ENCODE peak calls at places on chromosome 22, in nine cellular contexts. R is SK-N-SH, F is ovary, D is cardiac fibroblast, K is fibroblast of the aortic adventitia, P is colonic mucosa, X is right lobe of liver, I is iPS DF 6.9, B is thoracic aorta. L is an unnamed sample.

GRCh38 chr22:50529416-50530279 is at the start of gene TYMP:
- DNase-seq in R (no peak), F (no peak), D (no peak), K (peak; percentile 29), P (peak; percentile 83), X (peak; percentile 92), I (no peak), B (no peak), L (peak; percentile 93)

GRCh38 chr22:24977370-24978230 is 25.1 kb downstream of the KIAA1671 start:
- DNase-seq in R (no peak), F (peak; percentile 80), D (peak; percentile 29), K (peak; percentile 38), P (peak; percentile 72), X (peak; percentile 58), I (no peak), B (no peak), L (peak; percentile 92)

GRCh38 chr22:36032611-36033010 is 4.0 kb upstream of the RBFOX2 start:
- DNase-seq in R (no peak), F (no peak), D (no peak), K (no peak), P (no peak), X (no peak), I (no peak), B (no peak), L (no peak)

GRCh38 chr22:48864748-48865147 is 962.9 kb downstream of the BRD1 start:
- DNase-seq in R (no peak), F (no peak), D (no peak), K (no peak), P (no peak), X (no peak), I (no peak), B (no peak), L (peak; percentile 18)

GRCh38 chr22:19115628-19116027 is 6.6 kb downstream of the DGCR2 start:
- DNase-seq in R (no peak), F (no peak), D (no peak), K (no peak), P (no peak), X (no peak), I (no peak), B (no peak), L (no peak)

GRCh38 chr22:38007330-38007902 is 23.1 kb upstream of the SOX10 start:
- DNase-seq in R (no peak), F (no peak), D (no peak), K (no peak), P (no peak), X (no peak), I (no peak), B (no peak), L (no peak)

GRCh38 chr22:20223421-20224245 is 44.5 kb downstream of the RTN4R start:
- DNase-seq in R (no peak), F (no peak), D (no peak), K (no peak), P (no peak), X (no peak), I (no peak), B (no peak), L (no peak)

GRCh38 chr22:46522743-46523300 is 14.6 kb downstream of the CELSR1 start:
- DNase-seq in R (no peak), F (no peak), D (no peak), K (no peak), P (no peak), X (no peak), I (no peak), B (no peak), L (no peak)

GRCh38 chr22:46791201-46791731 is 28.8 kb downstream of the TBC1D22A start:
- DNase-seq in R (no peak), F (no peak), D (peak; percentile 77), K (peak; percentile 59), P (no peak), X (no peak), I (no peak), B (no peak), L (peak; percentile 62)

GRCh38 chr22:25496396-25497064 is 67.9 kb upstream of the GRK3 start:
- DNase-seq in R (no peak), F (no peak), D (no peak), K (no peak), P (no peak), X (no peak), I (no peak), B (no peak), L (no peak)

GRCh38 chr22:25002241-25002985 is 49.9 kb downstream of the KIAA1671 start:
- DNase-seq in R (no peak), F (no peak), D (no peak), K (no peak), P (no peak), X (no peak), I (no peak), B (no peak), L (no peak)

GRCh38 chr22:29503811-29504372 is 23.9 kb downstream of the NEFH start:
- DNase-seq in R (no peak), F (peak; percentile 59), D (peak; percentile 77), K (peak; percentile 78), P (peak; percentile 29), X (peak; percentile 37), I (no peak), B (no peak), L (peak; percentile 52)

GRCh38 chr22:49826603-49827306 is 918 bp downstream of the BRD1 start:
- DNase-seq in R (peak; percentile 66), F (peak; percentile 81), D (peak; percentile 41), K (peak; percentile 53), P (peak; percentile 47), X (peak; percentile 61), I (no peak), B (no peak), L (peak; percentile 83)

GRCh38 chr22:19407649-19408606 is 23.6 kb downstream of the HIRA start:
- DNase-seq in R (peak; percentile 76), F (peak; percentile 54), D (peak; percentile 16), K (peak; percentile 76), P (peak; percentile 24), X (no peak), I (no peak), B (no peak), L (no peak)

GRCh38 chr22:48496987-48497650 is 1330.6 kb downstream of the BRD1 start:
- DNase-seq in R (no peak), F (no peak), D (no peak), K (no peak), P (no peak), X (no peak), I (no peak), B (no peak), L (peak; percentile 24)

GRCh38 chr22:35344956-35345690 is 35.8 kb upstream of the HMOX1 start:
- DNase-seq in R (no peak), F (no peak), D (no peak), K (no peak), P (no peak), X (no peak), I (no peak), B (no peak), L (no peak)

GRCh38 chr22:27796118-27796517 is 5.4 kb downstream of the MN1 start:
- DNase-seq in R (no peak), F (no peak), D (no peak), K (no peak), P (no peak), X (no peak), I (no peak), B (no peak), L (no peak)
- H3K4me3 ChIP-seq in R (no peak overlapping the region), F (no peak overlapping the region), D (peak overlapping the region; percentile 33), K (peak overlapping the region; percentile 83), P (no peak overlapping the region), X (no peak overlapping the region), I (no peak overlapping the region), B (peak overlapping the region; percentile 84), L (peak overlapping the region; percentile 25)

GRCh38 chr22:42688914-42689275 is 31.8 kb downstream of the A4GALT start:
- DNase-seq in R (no peak), F (no peak), D (no peak), K (no peak), P (no peak), X (no peak), I (no peak), B (no peak), L (no peak)
- H3K4me3 ChIP-seq in R (no peak overlapping the region), F (no peak overlapping the region), D (no peak overlapping the region), K (no peak overlapping the region), P (no peak overlapping the region), X (no peak overlapping the region), I (no peak overlapping the region), B (no peak overlapping the region), L (no peak overlapping the region)

DNA sequence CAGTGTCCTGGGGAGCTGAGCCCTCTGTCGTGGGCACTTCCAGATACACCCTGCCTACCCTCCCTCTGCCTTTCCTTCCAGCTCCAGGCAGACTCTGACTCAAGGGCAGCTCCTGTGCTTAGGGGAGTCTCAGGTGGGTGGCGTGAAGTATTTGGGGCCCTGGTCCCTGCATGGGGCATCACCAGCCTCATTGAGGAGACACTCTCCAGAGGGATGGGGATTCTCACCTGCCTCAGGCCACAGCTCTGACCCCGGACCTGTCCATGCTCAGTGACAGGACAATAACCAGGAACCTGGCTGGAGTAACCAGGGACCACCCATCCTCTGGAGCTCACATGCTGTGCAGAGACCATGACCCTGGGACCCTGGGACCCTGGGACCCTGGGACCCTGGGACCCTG is 41.2 kb downstream of the GGTLC2 start:
- DNase-seq in R (no peak), F (no peak), D (no peak), K (no peak), P (no peak), X (no peak), I (no peak), B (no peak), L (no peak)
- H3K4me3 ChIP-seq in R (no peak overlapping the region), F (no peak overlapping the region), D (no peak overlapping the region), K (no peak overlapping the region), P (no peak overlapping the region), X (no peak overlapping the region), I (no peak overlapping the region), B (no peak overlapping the region), L (no peak overlapping the region)

GRCh38 chr22:42079319-42080251 is at the start of gene SMDT1:
- DNase-seq in R (peak; percentile 92), F (peak; percentile 99), D (peak; percentile 99), K (peak; percentile 99), P (peak; percentile 100), X (peak; percentile 100), I (peak; percentile 95), B (peak; percentile 97), L (peak; percentile 100)
- H3K4me3 ChIP-seq in R (peak within 1 kb of the TSS; percentile 71), F (peak within 1 kb of the TSS; percentile 80), D (peak within 1 kb of the TSS; percentile 73), K (peak within 1 kb of the TSS; percentile 93), P (peak within 1 kb of the TSS; percentile 65), X (peak within 1 kb of the TSS; percentile 59), I (peak within 1 kb of the TSS; percentile 69), B (peak within 1 kb of the TSS; percentile 78), L (peak within 1 kb of the TSS; percentile 72)

L was measured in right cardiac atrium.